ENCODE peak calls at places on chromosomes 1 and 21, in four cellular contexts. R, P, Y and C are unnamed samples.

GRCh38 chr1:17958704-17959103 is 148.9 kb upstream of the IGSF21 start:
- DNase-seq in R (no peak), P (no peak), Y (no peak), C (no peak)

GRCh38 chr1:15525043-15525958 is 1.3 kb upstream of the CASP9 start:
- DNase-seq in Y (no peak), P (no peak), R (no peak), C (no peak)

GRCh38 chr21:37248298-37248697 is 18.8 kb downstream of the VPS26C start:
- DNase-seq in P (no peak), R (no peak), Y (no peak), C (no peak)

GRCh38 chr1:234369033-234369430 is 4.2 kb upstream of the COA6 start:
- DNase-seq in R (no peak), P (no peak), Y (no peak), C (no peak)

GRCh38 chr1:93047585-93047984 is 31.5 kb upstream of the MTF2 start:
- DNase-seq in Y (no peak), P (no peak), R (no peak), C (no peak)

GRCh38 chr1:197908695-197909336 is 6.4 kb downstream of the C1orf53 start:
- DNase-seq in R (no peak), P (no peak), Y (no peak), C (no peak)

GRCh38 chr21:31988492-31989285 is 115.9 kb downstream of the HUNK start:
- DNase-seq in P (no peak), R (no peak), Y (no peak), C (no peak)

GRCh38 chr1:28506907-28507246 is 1.0 kb downstream of the RCC1 start:
- DNase-seq in P (no peak), Y (no peak), R (no peak), C (no peak)

GRCh38 chr1:33971018-33971710 is 107.3 kb downstream of the HMGB4 start:
- DNase-seq in Y (no peak), R (no peak), P (no peak), C (no peak)

GRCh38 chr1:41599912-41600311 is 115.4 kb upstream of the EDN2 start:
- DNase-seq in P (no peak), R (no peak), Y (no peak), C (no peak)

GRCh38 chr1:107404756-107405155 is 263.9 kb downstream of the NTNG1 start:
- DNase-seq in Y (no peak), P (peak), R (no peak), C (no peak)

GRCh38 chr1:30782361-30783243 is 25.0 kb upstream of the LAPTM5 start:
- DNase-seq in P (peak), Y (peak), R (peak), C (peak)

GRCh38 chr21:45993210-45994085 is 11.9 kb downstream of the COL6A1 start:
- DNase-seq in Y (no peak), R (no peak), P (no peak), C (no peak)

GRCh38 chr1:199490804-199491527 is 536.5 kb upstream of the NR5A2 start:
- DNase-seq in P (peak), Y (no peak), R (no peak), C (no peak)

GRCh38 chr1:19113362-19114092 is 96.5 kb downstream of the UBR4 start:
- DNase-seq in R (peak), Y (no peak), P (peak), C (peak)

GRCh38 chr1:53381790-53382401 is 54.0 kb upstream of the LRP8 start:
- DNase-seq in P (peak), R (no peak), Y (no peak), C (no peak)

GRCh38 chr1:37338658-37339057 is 135.7 kb upstream of the ZC3H12A start:
- DNase-seq in P (no peak), Y (peak), R (no peak), C (no peak)